ENCODE peak calls at places on chromosome 2, in eight cellular contexts. E is spleen, L is osteocyte, B is lower lobe of right lung, N is AG04450, K is fibroblast of mammary gland, D is sigmoid colon, M is SK-N-SH. T is an unnamed sample.

GRCh38 chr2:227973241-227973640 is 101.8 kb downstream of the DAW1 start:
- DNase-seq in M (no peak), E (no peak), D (no peak), N (no peak), B (no peak), K (no peak), L (no peak), T (no peak)

GRCh38 chr2:176171331-176172006 is 14.4 kb downstream of the HOXD3 start:
- DNase-seq in L (no peak), M (no peak), K (no peak), D (peak; percentile 69), N (no peak), B (no peak), E (peak; percentile 67), T (no peak)

GRCh38 chr2:84970956-84971798 is at the start of gene KCMF1:
- DNase-seq in K (peak; percentile 64), M (peak; percentile 93), N (no peak), E (peak; percentile 95), D (peak; percentile 91), L (peak; percentile 91), B (peak; percentile 83), T (peak; percentile 55)

GRCh38 chr2:181311841-181312240 is 145.3 kb upstream of the ITGA4 start:
- DNase-seq in M (no peak), E (peak; percentile 79), B (no peak), L (no peak), N (no peak), D (no peak), K (no peak), T (no peak)

GRCh38 chr2:134683561-134684112 is 35.2 kb downstream of the TMEM163 start:
- DNase-seq in E (no peak), D (no peak), N (no peak), K (peak; percentile 1), B (no peak), L (no peak), M (no peak), T (no peak)

GRCh38 chr2:72141881-72142742 is 5.5 kb downstream of the CYP26B1 start:
- DNase-seq in N (no peak), K (no peak), E (peak; percentile 55), D (peak; percentile 52), B (no peak), L (peak; percentile 75), M (peak; percentile 27), T (no peak)

GRCh38 chr2:121771976-121772742 is 16.7 kb downstream of the TSN start:
- DNase-seq in D (no peak), E (no peak), K (peak; percentile 12), N (peak; percentile 15), M (peak; percentile 80), B (no peak), L (no peak), T (no peak)

GRCh38 chr2:10260130-10260529 is 42.6 kb upstream of the HPCAL1 start:
- DNase-seq in D (peak; percentile 39), E (no peak), L (no peak), M (no peak), N (no peak), K (peak; percentile 47), B (peak; percentile 24), T (no peak)

GRCh38 chr2:37623971-37624897 is 47.2 kb downstream of the CDC42EP3 start:
- DNase-seq in D (no peak), K (peak; percentile 78), M (no peak), E (no peak), B (no peak), N (no peak), L (no peak), T (peak; percentile 47)

GRCh38 chr2:60884795-60885194 is 3.4 kb downstream of the REL start:
- DNase-seq in L (no peak), E (no peak), K (peak; percentile 66), D (no peak), N (no peak), B (no peak), M (no peak), T (no peak)

GRCh38 chr2:64295326-64296149 is 151.3 kb upstream of the PELI1 start:
- DNase-seq in N (no peak), K (no peak), M (no peak), D (no peak), E (no peak), L (no peak), B (no peak), T (no peak)

GRCh38 chr2:6077585-6077984 is 385.4 kb downstream of the SOX11 start:
- DNase-seq in E (no peak), K (no peak), M (no peak), D (no peak), N (no peak), B (no peak), L (no peak), T (no peak)

GRCh38 chr2:196309646-196310045 is 138.3 kb upstream of the STK17B start:
- DNase-seq in B (no peak), N (no peak), L (no peak), E (no peak), K (no peak), D (no peak), M (no peak), T (no peak)

GRCh38 chr2:210399440-210400041 is 77.0 kb downstream of the LANCL1 start:
- DNase-seq in N (no peak), D (no peak), M (no peak), B (no peak), E (no peak), L (no peak), K (peak; percentile 25), T (no peak)

DNA sequence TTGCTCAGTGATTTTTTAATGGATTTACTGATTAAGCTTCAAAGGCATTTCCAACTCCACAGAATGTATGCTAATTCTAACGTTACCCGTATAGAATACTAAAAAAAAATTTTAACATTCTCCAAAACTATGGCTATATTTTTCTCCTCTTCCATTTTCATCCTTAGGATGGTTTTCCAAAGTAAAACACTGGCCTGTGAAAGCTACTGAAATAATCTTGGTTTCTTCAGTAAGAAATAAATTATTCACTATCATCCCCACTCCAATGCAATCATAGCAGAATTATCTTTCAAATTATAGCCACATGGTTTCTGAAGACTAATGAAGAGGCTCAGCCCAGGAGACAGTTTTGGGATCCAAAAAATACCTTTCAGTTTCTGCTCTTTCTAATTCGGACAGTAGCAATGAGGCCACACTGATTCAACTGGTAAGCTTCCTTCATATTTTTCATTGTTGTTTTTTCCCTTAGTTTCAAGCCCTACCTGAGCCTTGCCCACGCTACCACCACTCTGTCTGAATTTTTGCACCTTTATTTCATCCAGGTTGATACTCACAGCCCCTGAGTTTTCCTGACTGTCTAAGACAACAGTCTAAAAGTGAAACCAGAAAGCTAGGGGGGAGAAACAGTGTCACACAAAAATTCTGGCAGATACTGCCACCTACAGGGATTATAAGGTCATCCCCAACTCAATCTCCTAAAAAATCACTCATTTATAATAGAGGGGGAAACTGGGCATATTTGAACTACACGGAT is 887.9 kb downstream of the NRXN1 start:
- DNase-seq in B (no peak), M (peak; percentile 43), E (no peak), K (peak; percentile 58), N (no peak), D (no peak), L (no peak), T (no peak)
- TF ChIP-seq CTCF in B (peak; percentile 57), M (peak; percentile 76), E (peak; percentile 41), K (peak; percentile 69), N (peak; percentile 23), D (peak; percentile 25), L (peak; percentile 64), T (peak; percentile 58)

DNA sequence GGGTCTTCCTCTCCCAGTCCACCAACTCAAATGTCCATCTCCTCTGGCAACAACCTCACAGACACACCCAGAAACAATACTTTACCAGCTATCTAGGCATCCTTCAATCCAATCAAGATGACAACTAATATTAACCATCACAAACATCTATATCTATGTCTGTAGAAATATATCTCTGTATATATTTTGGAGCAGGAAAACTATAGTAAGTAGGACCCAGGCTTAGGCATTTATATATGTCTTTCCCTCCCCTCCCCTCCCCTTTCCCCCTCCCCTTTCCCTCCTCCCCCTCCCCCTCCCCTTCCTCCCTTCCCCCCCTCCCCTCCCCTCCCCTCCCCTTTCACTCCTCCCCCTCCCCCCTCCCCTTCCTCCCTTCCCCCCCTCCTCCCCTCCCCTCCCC is 210.5 kb downstream of the RNF144A start:
- DNase-seq in B (no peak), M (no peak), D (no peak), E (no peak), N (no peak), K (no peak), L (no peak), T (no peak)
- TF ChIP-seq CTCF in B (no peak), M (no peak), D (no peak), E (no peak), N (no peak), K (no peak), L (no peak), T (no peak)

GRCh38 chr2:217932661-217933325 is 70.0 kb downstream of the TNS1 start:
- DNase-seq in L (no peak), N (no peak), D (no peak), M (peak; percentile 87), B (no peak), E (no peak), K (no peak), T (no peak)
- TF ChIP-seq CTCF in L (peak; percentile 47), N (peak; percentile 49), D (no peak), M (peak; percentile 49), B (no peak), E (no peak), K (peak; percentile 17), T (peak; percentile 72)

GRCh38 chr2:233447506-233448219 is 93.4 kb downstream of the DGKD start:
- DNase-seq in K (no peak), L (no peak), N (no peak), E (peak; percentile 64), D (no peak), B (peak; percentile 27), M (no peak), T (no peak)

GRCh38 chr2:233449921-233450853 is 95.9 kb downstream of the DGKD start:
- DNase-seq in N (no peak), L (no peak), M (no peak), B (peak; percentile 37), E (peak; percentile 60), D (peak; percentile 56), K (no peak), T (no peak)

GRCh38 chr2:233448220-233448559 is 93.9 kb downstream of the DGKD start:
- DNase-seq in M (no peak), D (peak; percentile 55), E (peak; percentile 41), K (no peak), B (no peak), L (no peak), N (no peak), T (no peak)

GRCh38 chr2:233448565-233448964 is 94.3 kb downstream of the DGKD start:
- DNase-seq in N (no peak), E (peak; percentile 1), D (peak; percentile 9), L (no peak), M (no peak), B (no peak), K (peak; percentile 20), T (no peak)

DNA sequence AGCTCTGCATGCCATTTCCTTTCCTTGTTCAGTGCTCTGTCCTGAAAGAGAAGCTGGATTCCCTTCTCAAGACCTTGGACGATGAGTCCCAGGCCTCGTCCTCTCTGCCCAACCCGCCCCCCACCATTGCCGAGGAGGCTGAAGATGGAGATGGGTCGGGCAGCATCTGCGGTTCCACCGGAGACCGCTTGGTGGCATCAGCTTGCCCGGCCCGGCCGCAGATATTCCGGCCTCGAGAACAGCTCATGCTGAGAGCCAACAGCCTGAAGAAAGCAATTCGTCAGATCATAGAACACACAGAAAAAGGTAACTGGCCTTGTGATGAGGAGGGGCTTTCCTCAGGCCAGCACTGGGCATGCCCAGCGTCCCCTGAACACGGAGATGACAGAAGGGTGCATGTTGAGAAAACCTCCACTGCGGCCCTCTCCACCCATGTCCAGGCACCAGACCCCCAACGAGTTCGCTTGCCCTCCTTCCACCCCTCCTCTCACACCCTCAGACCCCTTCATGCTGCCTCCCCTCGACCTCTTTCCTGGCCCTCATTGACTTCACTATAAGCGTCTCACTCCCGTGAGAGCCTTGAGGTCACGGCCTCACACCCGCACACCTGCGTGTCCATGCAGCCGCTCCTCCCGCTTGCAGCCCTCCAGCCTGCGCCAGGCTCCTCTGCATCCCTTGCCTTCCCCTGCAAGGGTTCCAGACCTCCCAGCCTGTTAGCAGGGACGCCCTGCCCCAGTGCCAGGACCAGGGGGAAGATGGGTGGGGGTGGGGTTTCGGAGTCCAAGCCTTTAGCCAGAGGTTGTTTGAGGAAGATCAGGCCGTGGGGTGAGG is 95.0 kb downstream of the DGKD start:
- DNase-seq in B (peak; percentile 48), M (peak; percentile 56), D (peak; percentile 66), L (no peak), N (no peak), K (peak; percentile 40), E (peak; percentile 75), T (peak; percentile 60)
- TF ChIP-seq CTCF in B (peak; percentile 51), M (peak; percentile 25), D (peak; percentile 49), L (peak; percentile 88), N (peak; percentile 79), K (peak; percentile 51), E (peak; percentile 40), T (peak; percentile 86)

T was measured in HFFc6.